ENCODE peak calls at places on chromosomes 13 and 19, in five cellular contexts. M is fibroblast of the aortic adventitia, Z is ovary, I is cardiac fibroblast, G is thoracic aorta. D is an unnamed sample.

GRCh38 chr19:15247107-15248014 is 15.1 kb upstream of the EPHX3 start:
- DNase-seq in M (no peak), Z (no peak), I (no peak), G (no peak), D (no peak)

GRCh38 chr13:42001580-42001979 is 40.7 kb upstream of the VWA8 start:
- DNase-seq in M (peak), Z (peak), I (peak), G (no peak), D (no peak)

GRCh38 chr13:45718063-45718462 is 15.9 kb downstream of the CBY2 start:
- DNase-seq in M (peak), Z (no peak), I (peak), G (no peak), D (no peak)

GRCh38 chr13:35720290-35720689 is 243.8 kb upstream of the MAB21L1 start:
- DNase-seq in M (no peak), Z (no peak), I (no peak), G (no peak), D (no peak)

GRCh38 chr19:11495481-11495880 is 10.2 kb downstream of the ZNF653 start:
- DNase-seq in M (no peak), Z (no peak), I (no peak), G (no peak), D (no peak)

GRCh38 chr19:800360-801029 is 3.2 kb downstream of the PTBP1 start:
- DNase-seq in M (peak), Z (no peak), I (peak), G (no peak), D (no peak)

GRCh38 chr13:72290962-72291681 is 424.1 kb upstream of the DACH1 start:
- DNase-seq in M (peak), Z (no peak), I (peak), G (no peak), D (peak)

GRCh38 chr19:53463263-53463662 is 4.3 kb upstream of the ZNF813 start:
- DNase-seq in M (peak), Z (peak), I (no peak), G (no peak), D (peak)

GRCh38 chr19:42089772-42090171 is 13.8 kb downstream of the ZNF574 start:
- DNase-seq in M (no peak), Z (no peak), I (no peak), G (no peak), D (no peak)

GRCh38 chr13:107244241-107244640 is 676.3 kb upstream of the ARGLU1 start:
- DNase-seq in M (no peak), Z (no peak), I (no peak), G (no peak), D (no peak)

GRCh38 chr19:47660435-47660832 is 51.5 kb downstream of the BICRA start:
- DNase-seq in M (no peak), Z (no peak), I (no peak), G (no peak), D (no peak)

GRCh38 chr13:73387318-73387717 is 328.5 kb downstream of the KLF5 start:
- DNase-seq in M (no peak), Z (no peak), I (no peak), G (no peak), D (no peak)

GRCh38 chr13:26067601-26068000 is 15.8 kb upstream of the SHISA2 start:
- DNase-seq in M (no peak), Z (no peak), I (no peak), G (no peak), D (no peak)

GRCh38 chr13:53054569-53054968 is 26.0 kb downstream of the OLFM4 start:
- DNase-seq in M (no peak), Z (no peak), I (no peak), G (no peak), D (no peak)

GRCh38 chr13:23558675-23559536 is 11.3 kb upstream of the TNFRSF19 start:
- DNase-seq in M (peak), Z (peak), I (peak), G (no peak), D (peak)

GRCh38 chr13:23722726-23723453 is 152.7 kb downstream of the TNFRSF19 start:
- DNase-seq in M (no peak), Z (no peak), I (no peak), G (no peak), D (no peak)

GRCh38 chr13:114140909-114141255 is 8.5 kb upstream of the RASA3 start:
- DNase-seq in M (no peak), Z (no peak), I (no peak), G (no peak), D (no peak)

GRCh38 chr19:17405250-17406038 is at the start of gene BST2:
- DNase-seq in M (peak), Z (peak), I (peak), G (peak), D (peak)

GRCh38 chr19:56118666-56119584 is 2.2 kb downstream of the ZNF787 start:
- DNase-seq in M (no peak), Z (no peak), I (no peak), G (no peak), D (no peak)

GRCh38 chr19:50312967-50313811 is 16.0 kb downstream of the KCNC3 start:
- DNase-seq in M (no peak), Z (no peak), I (no peak), G (no peak), D (no peak)

GRCh38 chr19:47860602-47861297 is 1.7 kb downstream of the TPRX2 start:
- DNase-seq in M (no peak), Z (no peak), I (no peak), G (no peak), D (no peak)

GRCh38 chr13:30908416-30908980 is 2.4 kb downstream of the MEDAG start:
- DNase-seq in M (peak), Z (peak), I (peak), G (no peak), D (peak)

GRCh38 chr13:30904043-30904442 is 2.0 kb upstream of the MEDAG start:
- DNase-seq in M (peak), Z (no peak), I (peak), G (no peak), D (no peak)

GRCh38 chr13:30907167-30907761 is 1.2 kb downstream of the MEDAG start:
- DNase-seq in M (peak), Z (peak), I (peak), G (no peak), D (peak)

GRCh38 chr13:30905932-30906383 is at the start of gene MEDAG:
- DNase-seq in M (peak), Z (peak), I (peak), G (peak), D (peak)

DNA sequence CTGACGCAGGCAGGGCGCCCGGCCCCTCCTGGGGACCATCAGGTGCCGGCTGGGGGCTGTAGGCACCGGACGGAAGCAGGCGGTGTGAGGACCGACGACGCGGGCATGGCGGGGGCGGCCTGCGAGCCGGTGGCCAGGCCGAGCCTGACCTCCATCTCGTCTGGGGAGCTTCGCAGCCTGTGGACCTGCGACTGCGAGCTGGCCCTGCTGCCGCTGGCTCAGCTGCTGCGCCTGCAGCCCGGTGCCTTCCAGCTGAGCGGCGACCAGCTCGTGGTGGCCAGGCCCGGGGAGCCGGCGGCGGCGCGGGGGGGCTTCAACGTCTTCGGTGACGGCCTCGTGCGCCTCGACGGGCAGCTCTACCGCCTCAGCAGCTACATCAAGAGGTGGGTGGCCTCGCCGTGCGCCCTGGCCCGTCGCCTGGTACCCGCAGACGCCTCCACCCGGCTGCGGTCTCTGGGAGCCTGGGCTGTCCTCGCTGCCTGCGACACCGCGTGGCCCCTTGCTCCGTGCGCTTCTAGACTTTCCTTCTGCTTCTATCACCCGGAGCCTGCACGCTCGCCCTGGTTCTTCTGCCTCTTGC is 430 bp downstream of the MEDAG start:
- DNase-seq in M (peak), Z (peak), I (peak), G (no peak), D (no peak)
- H3K4me3 ChIP-seq in M (peak), Z (peak), I (peak), G (peak), D (no peak)

DNA sequence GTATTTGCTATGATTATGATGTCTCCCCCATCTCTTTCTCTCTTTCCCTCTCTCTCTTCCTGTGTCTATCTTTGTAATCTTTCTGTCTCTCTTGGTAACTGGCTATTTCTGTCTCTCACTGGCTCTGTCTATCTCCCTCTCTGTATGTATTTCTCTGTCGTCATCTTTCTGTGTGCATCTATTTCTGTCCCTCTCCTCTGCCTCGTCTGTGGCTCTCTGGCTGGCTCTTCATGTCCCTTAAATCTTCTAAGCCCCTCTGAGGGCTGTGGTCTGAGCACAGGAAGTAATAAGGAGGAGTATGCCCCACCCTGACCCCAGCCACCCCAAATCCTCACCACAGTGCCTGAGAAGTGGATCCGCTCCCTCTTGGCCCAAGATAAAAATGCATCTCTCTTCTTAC is 104.4 kb downstream of the DNAJC15 start:
- DNase-seq in M (no peak), Z (no peak), I (no peak), G (no peak), D (no peak)
- H3K4me3 ChIP-seq in M (no peak), Z (no peak), I (no peak), G (no peak), D (no peak)

GRCh38 chr19:38266981-38267597 is 2.7 kb downstream of the SPINT2 start:
- DNase-seq in M (peak), Z (no peak), I (peak), G (no peak), D (peak)

GRCh38 chr19:38266070-38266469 is 1.7 kb downstream of the SPINT2 start:
- DNase-seq in M (no peak), Z (no peak), I (no peak), G (no peak), D (no peak)

GRCh38 chr19:38264486-38265212 is at the start of gene SPINT2:
- DNase-seq in M (no peak), Z (peak), I (no peak), G (no peak), D (no peak)

GRCh38 chr19:38263696-38264485 is 482 bp upstream of the SPINT2 start:
- DNase-seq in M (peak), Z (no peak), I (peak), G (peak), D (no peak)

DNA sequence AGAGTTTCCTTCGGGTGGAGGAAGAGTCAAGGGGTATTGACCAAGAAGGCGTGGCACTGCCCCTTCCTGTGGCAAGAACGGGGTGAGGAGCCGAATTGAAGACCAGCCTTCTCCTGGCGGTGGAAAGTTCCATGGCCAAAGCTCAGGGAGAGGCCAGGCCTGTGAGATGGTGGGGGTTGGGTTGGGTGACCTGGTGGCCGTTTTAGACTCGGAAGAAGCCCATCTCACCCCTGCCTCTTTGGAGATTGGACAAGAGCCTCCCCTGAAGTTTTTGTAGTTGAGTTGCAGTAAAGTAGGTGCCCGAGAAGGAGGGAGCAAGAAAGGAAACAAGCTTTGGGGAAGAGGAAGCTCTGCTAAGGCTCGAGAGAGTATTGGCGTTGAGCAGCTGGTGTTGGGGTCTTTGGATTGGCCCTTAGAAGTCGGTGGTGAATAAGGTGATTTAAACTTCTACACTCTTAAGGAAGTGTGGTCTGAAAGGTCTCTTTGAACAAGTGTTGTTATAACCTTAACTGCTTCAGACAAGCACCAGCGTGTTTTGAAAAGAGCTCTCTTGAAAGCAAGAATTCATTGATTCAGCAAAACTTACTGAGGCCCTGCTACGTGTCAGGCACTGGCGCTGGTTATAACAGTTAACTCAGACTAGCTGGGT is 964 bp downstream of the SPINT2 start:
- DNase-seq in M (no peak), Z (no peak), I (no peak), G (no peak), D (no peak)
- H3K4me3 ChIP-seq in M (no peak), Z (peak), I (no peak), G (peak), D (no peak)

GRCh38 chr13:49455016-49455398 is 10.9 kb downstream of the SETDB2 start:
- DNase-seq in M (no peak), Z (no peak), I (no peak), G (no peak), D (no peak)
- H3K4me3 ChIP-seq in M (no peak), Z (no peak), I (no peak), G (no peak), D (no peak)

GRCh38 chr19:8206147-8207087 is 2.8 kb upstream of the CERS4 start:
- DNase-seq in M (no peak), Z (no peak), I (no peak), G (no peak), D (no peak)

GRCh38 chr19:8208710-8209110 is 460 bp upstream of the CERS4 start:
- DNase-seq in M (peak), Z (no peak), I (no peak), G (no peak), D (no peak)

GRCh38 chr19:8209111-8209964 is at the start of gene CERS4:
- DNase-seq in M (peak), Z (peak), I (peak), G (no peak), D (peak)

GRCh38 chr19:8209965-8210659 is 942 bp downstream of the CERS4 start:
- DNase-seq in M (no peak), Z (no peak), I (no peak), G (no peak), D (no peak)

DNA sequence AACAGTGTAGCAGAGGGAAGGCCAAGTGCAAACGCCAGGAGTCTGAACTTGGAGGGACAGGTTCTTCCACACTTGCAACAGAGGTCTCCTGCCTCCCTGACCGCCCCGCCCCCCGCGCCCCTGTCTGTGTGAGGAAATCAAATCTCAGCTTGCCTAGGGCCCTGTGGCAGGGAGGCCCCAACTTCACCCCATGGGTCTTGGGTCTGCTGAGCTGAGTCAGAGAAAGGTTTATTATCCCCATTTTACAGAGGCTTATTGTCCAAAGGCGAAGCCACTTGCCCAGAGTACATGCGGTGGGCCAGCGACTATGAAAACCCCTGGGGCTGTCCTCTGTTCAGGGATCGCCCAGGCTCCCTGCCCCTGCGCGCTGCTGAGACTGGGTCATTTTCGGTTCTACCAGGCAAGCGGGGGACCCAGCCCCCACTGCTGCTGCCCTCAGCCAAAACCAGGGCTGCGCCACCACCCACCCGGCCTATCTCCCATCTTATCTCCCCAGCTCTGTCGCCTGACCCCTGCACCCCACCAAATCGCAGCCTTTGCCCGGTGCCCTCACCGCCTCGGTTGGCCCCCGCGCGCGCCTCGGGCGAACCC is 956 bp upstream of the CERS4 start:
- DNase-seq in M (no peak), Z (no peak), I (no peak), G (no peak), D (no peak)
- H3K4me3 ChIP-seq in M (no peak), Z (peak), I (peak), G (peak), D (peak)

DNA sequence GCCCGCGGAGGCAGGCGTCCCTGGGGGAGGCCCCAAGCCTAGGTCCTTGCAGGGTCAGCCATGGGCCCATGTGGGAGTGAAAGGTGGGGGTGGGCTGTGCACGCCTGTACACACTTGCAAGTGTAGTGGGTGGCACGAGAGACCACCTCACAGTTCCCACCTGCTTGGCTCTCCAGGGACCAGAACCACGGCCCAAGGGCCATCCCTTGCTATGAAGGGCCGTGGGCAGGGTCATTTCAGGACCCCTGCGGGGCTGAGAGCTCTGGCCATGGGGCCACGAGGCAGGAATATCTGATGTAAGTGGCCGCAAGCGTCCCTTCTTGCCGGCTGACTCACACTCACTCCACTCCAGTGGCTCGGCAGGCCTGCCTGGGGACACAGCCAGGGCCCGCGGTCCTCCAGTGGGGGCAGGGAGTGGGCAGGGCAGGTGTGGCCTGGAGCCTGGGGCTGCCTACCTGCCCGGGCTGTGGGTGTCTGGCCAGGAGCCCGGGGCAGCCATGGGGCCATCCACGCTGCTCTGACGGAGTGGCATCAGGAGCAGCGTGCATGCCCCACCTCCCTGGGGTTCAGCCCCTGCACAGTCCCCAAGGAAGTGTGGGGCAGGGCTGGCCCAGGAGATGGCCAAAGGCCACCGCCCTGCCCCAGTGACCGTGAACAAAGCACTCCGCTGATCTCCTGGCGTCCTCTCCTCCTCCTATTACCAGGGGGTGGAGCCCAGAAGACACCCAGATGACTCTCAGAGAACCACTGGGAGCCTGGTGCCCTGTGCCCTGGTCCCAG is 8.6 kb upstream of the MKNK2 start:
- DNase-seq in M (peak), Z (no peak), I (peak), G (no peak), D (peak)
- H3K4me3 ChIP-seq in M (no peak), Z (no peak), I (no peak), G (peak), D (peak)

DNA sequence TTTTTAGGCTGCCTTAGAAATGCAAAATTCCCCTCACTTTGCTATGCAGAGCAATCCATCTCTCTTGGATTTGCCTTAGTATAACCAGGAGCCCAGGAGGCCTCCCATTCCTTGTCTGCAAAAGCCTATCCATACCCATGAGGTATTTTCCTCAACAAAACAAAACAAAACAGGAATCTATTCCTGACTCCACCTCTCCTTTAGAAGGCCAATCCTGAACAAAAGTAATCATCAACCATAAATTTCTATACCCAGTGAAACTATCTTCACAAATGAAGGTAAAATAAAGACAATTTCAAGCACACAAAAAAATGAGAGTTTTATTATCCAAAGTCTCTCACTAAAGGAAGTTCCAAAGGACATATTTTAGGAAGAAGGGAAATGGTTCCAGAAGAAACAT is 365.7 kb downstream of the KCNRG start:
- DNase-seq in M (no peak), Z (no peak), I (no peak), G (no peak), D (no peak)
- H3K4me3 ChIP-seq in M (no peak), Z (no peak), I (no peak), G (no peak), D (no peak)

DNA sequence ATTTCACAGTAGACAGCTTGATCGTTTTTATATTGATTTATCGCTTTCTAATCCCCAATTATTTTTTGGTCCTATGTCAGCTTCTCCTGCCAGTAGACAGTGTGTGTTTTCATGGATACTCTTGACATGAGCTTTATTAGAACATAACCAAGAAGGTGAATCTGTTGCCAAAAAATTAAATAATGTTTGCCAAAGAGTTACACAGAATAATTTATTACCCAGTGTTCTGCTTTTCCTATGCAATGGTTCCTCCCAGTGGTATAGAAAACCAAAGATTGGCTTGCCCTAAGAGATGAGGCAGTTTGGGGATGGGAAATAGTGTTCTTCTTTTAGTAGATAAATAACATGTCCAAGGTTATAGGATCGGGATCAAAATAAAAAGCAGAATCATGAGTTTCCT is 8.5 kb upstream of the FRY start:
- DNase-seq in M (no peak), Z (no peak), I (no peak), G (no peak), D (no peak)
- H3K4me3 ChIP-seq in M (no peak), Z (no peak), I (no peak), G (no peak), D (no peak)